ENCODE peak calls at places on chromosomes 3 and 15, in eight cellular contexts. One of them, this sample, is unnamed.

GRCh38 chr3:127750226-127751031 is 71.9 kb downstream of the MGLL start:
- DNase-seq in CD8-positive, alpha-beta T cell: no peak
- DNase-seq in endothelial cell of umbilical vein: no peak
- DNase-seq in transverse colon: peak
- DNase-seq in amygdala: no peak
- DNase-seq in endodermal cell: no peak
- DNase-seq in PC-9: no peak
- DNase-seq in EL: peak
- DNase-seq in this sample: no peak

GRCh38 chr3:187811580-187812250 is 66.4 kb upstream of the BCL6 start:
- DNase-seq in CD8-positive, alpha-beta T cell: no peak
- DNase-seq in endothelial cell of umbilical vein: no peak
- DNase-seq in transverse colon: no peak
- DNase-seq in amygdala: no peak
- DNase-seq in endodermal cell: peak
- DNase-seq in PC-9: no peak
- DNase-seq in EL: peak
- DNase-seq in this sample: no peak

GRCh38 chr3:140834266-140835037 is 107.2 kb upstream of the SLC25A36 start:
- DNase-seq in CD8-positive, alpha-beta T cell: no peak
- DNase-seq in endothelial cell of umbilical vein: no peak
- DNase-seq in transverse colon: no peak
- DNase-seq in amygdala: no peak
- DNase-seq in endodermal cell: peak
- DNase-seq in PC-9: no peak
- DNase-seq in EL: peak
- DNase-seq in this sample: no peak

GRCh38 chr15:35717721-35718120 is 171.8 kb upstream of the DPH6 start:
- DNase-seq in CD8-positive, alpha-beta T cell: no peak
- DNase-seq in endothelial cell of umbilical vein: no peak
- DNase-seq in transverse colon: no peak
- DNase-seq in amygdala: no peak
- DNase-seq in endodermal cell: no peak
- DNase-seq in PC-9: no peak
- DNase-seq in EL: no peak
- DNase-seq in this sample: no peak

GRCh38 chr3:135271562-135272290 is 476.7 kb downstream of the EPHB1 start:
- DNase-seq in CD8-positive, alpha-beta T cell: no peak
- DNase-seq in endothelial cell of umbilical vein: no peak
- DNase-seq in transverse colon: no peak
- DNase-seq in amygdala: no peak
- DNase-seq in endodermal cell: no peak
- DNase-seq in PC-9: no peak
- DNase-seq in EL: no peak
- DNase-seq in this sample: no peak

GRCh38 chr3:112097378-112097777 is 11.2 kb downstream of the C3orf52 start:
- DNase-seq in CD8-positive, alpha-beta T cell: no peak
- DNase-seq in endothelial cell of umbilical vein: peak
- DNase-seq in transverse colon: peak
- DNase-seq in amygdala: no peak
- DNase-seq in endodermal cell: no peak
- DNase-seq in PC-9: peak
- DNase-seq in EL: peak
- DNase-seq in this sample: no peak

GRCh38 chr15:96273317-96274086 is 57.0 kb upstream of the NR2F2 start:
- DNase-seq in CD8-positive, alpha-beta T cell: no peak
- DNase-seq in endothelial cell of umbilical vein: peak
- DNase-seq in transverse colon: no peak
- DNase-seq in amygdala: no peak
- DNase-seq in endodermal cell: no peak
- DNase-seq in PC-9: peak
- DNase-seq in EL: peak
- DNase-seq in this sample: no peak

GRCh38 chr15:50012790-50013189 is 106.2 kb downstream of the ATP8B4 start:
- DNase-seq in CD8-positive, alpha-beta T cell: no peak
- DNase-seq in endothelial cell of umbilical vein: no peak
- DNase-seq in transverse colon: no peak
- DNase-seq in amygdala: no peak
- DNase-seq in endodermal cell: no peak
- DNase-seq in PC-9: no peak
- DNase-seq in EL: no peak
- DNase-seq in this sample: no peak

GRCh38 chr3:41434781-41435180 is 235.5 kb downstream of the CTNNB1 start:
- DNase-seq in CD8-positive, alpha-beta T cell: no peak
- DNase-seq in endothelial cell of umbilical vein: no peak
- DNase-seq in transverse colon: no peak
- DNase-seq in amygdala: no peak
- DNase-seq in endodermal cell: no peak
- DNase-seq in PC-9: no peak
- DNase-seq in EL: no peak
- DNase-seq in this sample: no peak

GRCh38 chr15:87207945-87208580 is 1048.5 kb downstream of the NTRK3 start:
- DNase-seq in CD8-positive, alpha-beta T cell: no peak
- DNase-seq in endothelial cell of umbilical vein: no peak
- DNase-seq in transverse colon: no peak
- DNase-seq in amygdala: no peak
- DNase-seq in endodermal cell: no peak
- DNase-seq in PC-9: no peak
- DNase-seq in EL: peak
- DNase-seq in this sample: no peak

GRCh38 chr3:177731644-177732268 is 534.5 kb upstream of the TBL1XR1 start:
- DNase-seq in CD8-positive, alpha-beta T cell: no peak
- DNase-seq in endothelial cell of umbilical vein: no peak
- DNase-seq in transverse colon: no peak
- DNase-seq in amygdala: no peak
- DNase-seq in endodermal cell: no peak
- DNase-seq in PC-9: no peak
- DNase-seq in EL: peak
- DNase-seq in this sample: no peak

GRCh38 chr3:163951397-163951987 is 1126.8 kb downstream of the SI start:
- DNase-seq in CD8-positive, alpha-beta T cell: no peak
- DNase-seq in endothelial cell of umbilical vein: no peak
- DNase-seq in transverse colon: no peak
- DNase-seq in amygdala: no peak
- DNase-seq in endodermal cell: no peak
- DNase-seq in PC-9: no peak
- DNase-seq in EL: no peak
- DNase-seq in this sample: no peak

GRCh38 chr3:187315872-187316271 is 24.3 kb upstream of the MASP1 start:
- DNase-seq in CD8-positive, alpha-beta T cell: no peak
- DNase-seq in endothelial cell of umbilical vein: no peak
- DNase-seq in transverse colon: no peak
- DNase-seq in amygdala: no peak
- DNase-seq in endodermal cell: no peak
- DNase-seq in PC-9: no peak
- DNase-seq in EL: peak
- DNase-seq in this sample: no peak

GRCh38 chr3:153614563-153614962 is 452.5 kb downstream of the RAP2B start:
- DNase-seq in CD8-positive, alpha-beta T cell: no peak
- DNase-seq in endothelial cell of umbilical vein: peak
- DNase-seq in transverse colon: no peak
- DNase-seq in amygdala: no peak
- DNase-seq in endodermal cell: no peak
- DNase-seq in PC-9: no peak
- DNase-seq in EL: peak
- DNase-seq in this sample: no peak

GRCh38 chr15:73813071-73813470 is 59.9 kb upstream of the INSYN1 start:
- DNase-seq in CD8-positive, alpha-beta T cell: no peak
- DNase-seq in endothelial cell of umbilical vein: no peak
- DNase-seq in transverse colon: no peak
- DNase-seq in amygdala: no peak
- DNase-seq in endodermal cell: no peak
- DNase-seq in PC-9: no peak
- DNase-seq in EL: no peak
- DNase-seq in this sample: no peak

GRCh38 chr3:156429125-156429524 is 125.8 kb downstream of the SSR3 start:
- DNase-seq in CD8-positive, alpha-beta T cell: no peak
- DNase-seq in endothelial cell of umbilical vein: no peak
- DNase-seq in transverse colon: no peak
- DNase-seq in amygdala: no peak
- DNase-seq in endodermal cell: no peak
- DNase-seq in PC-9: peak
- DNase-seq in EL: no peak
- DNase-seq in this sample: no peak

GRCh38 chr3:143119974-143120715 is 574 bp downstream of the CHST2 start:
- DNase-seq in CD8-positive, alpha-beta T cell: peak
- DNase-seq in endothelial cell of umbilical vein: peak
- DNase-seq in transverse colon: peak
- DNase-seq in amygdala: no peak
- DNase-seq in endodermal cell: peak
- DNase-seq in PC-9: no peak
- DNase-seq in EL: peak
- DNase-seq in this sample: peak

GRCh38 chr3:114380233-114380645 is 86.4 kb downstream of the TIGIT start:
- DNase-seq in CD8-positive, alpha-beta T cell: no peak
- DNase-seq in endothelial cell of umbilical vein: no peak
- DNase-seq in transverse colon: peak
- DNase-seq in amygdala: peak
- DNase-seq in endodermal cell: no peak
- DNase-seq in PC-9: no peak
- DNase-seq in EL: peak
- DNase-seq in this sample: no peak

GRCh38 chr3:149604125-149604851 is 53.5 kb downstream of the WWTR1 start:
- DNase-seq in CD8-positive, alpha-beta T cell: no peak
- DNase-seq in endothelial cell of umbilical vein: no peak
- DNase-seq in transverse colon: no peak
- DNase-seq in amygdala: no peak
- DNase-seq in endodermal cell: peak
- DNase-seq in PC-9: no peak
- DNase-seq in EL: peak
- DNase-seq in this sample: no peak

GRCh38 chr15:39720721-39721611 is 61.7 kb downstream of the FSIP1 start:
- DNase-seq in CD8-positive, alpha-beta T cell: no peak
- DNase-seq in endothelial cell of umbilical vein: no peak
- DNase-seq in transverse colon: no peak
- DNase-seq in amygdala: no peak
- DNase-seq in endodermal cell: no peak
- DNase-seq in PC-9: peak
- DNase-seq in EL: peak
- DNase-seq in this sample: no peak

This sample was measured in GM10248.